ENCODE peak calls at places on chromosomes 5 and 9, in five cellular contexts. Y, O, T, E and C are unnamed samples.

GRCh38 chr9:36847781-36848673 is 186.0 kb downstream of the PAX5 start:
- DNase-seq in Y (no peak), O (no peak), T (no peak), E (no peak), C (no peak)

GRCh38 chr9:21590058-21590996 is 108.2 kb upstream of the IFNE start:
- DNase-seq in Y (no peak), O (no peak), T (no peak), E (no peak), C (no peak)

GRCh38 chr9:131464354-131465000 is 38.2 kb upstream of the POMT1 start:
- DNase-seq in Y (no peak), O (no peak), T (no peak), E (no peak), C (no peak)

GRCh38 chr5:5293029-5293428 is 129.4 kb upstream of the ICE1 start:
- DNase-seq in Y (no peak), O (no peak), T (no peak), E (no peak), C (no peak)

GRCh38 chr9:83346655-83347393 is 191.4 kb downstream of the FRMD3 start:
- DNase-seq in Y (no peak), O (no peak), T (no peak), E (no peak), C (no peak)

GRCh38 chr9:129242971-129243561 is 65.0 kb upstream of the IER5L start:
- DNase-seq in Y (peak), O (no peak), T (no peak), E (no peak), C (peak)

GRCh38 chr5:72749362-72749997 is 67.0 kb upstream of the TNPO1 start:
- DNase-seq in Y (no peak), O (no peak), T (no peak), E (no peak), C (no peak)

GRCh38 chr5:150642567-150642927 is 2.1 kb downstream of the SYNPO start:
- DNase-seq in Y (peak), O (no peak), T (no peak), E (no peak), C (peak)

GRCh38 chr5:123755587-123756324 is 243.8 kb downstream of the CSNK1G3 start:
- DNase-seq in Y (no peak), O (no peak), T (no peak), E (no peak), C (no peak)

GRCh38 chr5:135393229-135393628 is 5.8 kb downstream of the MACROH2A1 start:
- DNase-seq in Y (no peak), O (no peak), T (no peak), E (no peak), C (no peak)

GRCh38 chr5:1294839-1295649 is at the start of gene TERT:
- DNase-seq in Y (no peak), O (no peak), T (no peak), E (no peak), C (peak)

GRCh38 chr9:4197548-4197947 is 102.3 kb downstream of the GLIS3 start:
- DNase-seq in Y (no peak), O (no peak), T (peak), E (no peak), C (peak)

GRCh38 chr5:62931551-62931950 is 352.9 kb downstream of the LRRC70 start:
- DNase-seq in Y (no peak), O (no peak), T (no peak), E (no peak), C (no peak)

GRCh38 chr9:3191715-3192114 is 334.1 kb downstream of the RFX3 start:
- DNase-seq in Y (no peak), O (no peak), T (no peak), E (no peak), C (no peak)

GRCh38 chr5:31096238-31096865 is 97.1 kb upstream of the CDH6 start:
- DNase-seq in Y (no peak), O (no peak), T (no peak), E (no peak), C (no peak)

GRCh38 chr9:123041498-123041897 is 8.0 kb downstream of the GPR21 start:
- DNase-seq in Y (no peak), O (no peak), T (no peak), E (no peak), C (no peak)

GRCh38 chr5:134143431-134143830 is 28.9 kb downstream of the TCF7 start:
- DNase-seq in Y (no peak), O (no peak), T (no peak), E (no peak), C (no peak)

GRCh38 chr9:123131258-123131657 is 97.8 kb downstream of the GPR21 start:
- DNase-seq in Y (peak), O (no peak), T (no peak), E (no peak), C (no peak)

GRCh38 chr9:7298123-7298522 is 501.5 kb downstream of the DMAC1 start:
- DNase-seq in Y (no peak), O (no peak), T (peak), E (peak), C (no peak)

GRCh38 chr5:180606215-180606785 is 15.0 kb upstream of the SCGB3A1 start:
- DNase-seq in Y (no peak), O (no peak), T (no peak), E (no peak), C (no peak)

GRCh38 chr5:174553556-174553955 is 170.8 kb upstream of the MSX2 start:
- DNase-seq in Y (no peak), O (no peak), T (no peak), E (no peak), C (no peak)

GRCh38 chr5:67963789-67964519 is 251.6 kb upstream of the PIK3R1 start:
- DNase-seq in Y (no peak), O (no peak), T (no peak), E (no peak), C (no peak)

GRCh38 chr5:124278636-124279035 is 467.8 kb downstream of the ZNF608 start:
- DNase-seq in Y (no peak), O (no peak), T (no peak), E (no peak), C (no peak)

GRCh38 chr9:30774326-30774725 is 1610.1 kb upstream of the ACO1 start:
- DNase-seq in Y (no peak), O (no peak), T (peak), E (no peak), C (peak)

GRCh38 chr9:86407022-86407421 is 52.8 kb upstream of the TUT7 start:
- DNase-seq in Y (no peak), O (no peak), T (peak), E (no peak), C (no peak)

GRCh38 chr5:95823738-95824609 is 1.4 kb upstream of the GLRX start:
- DNase-seq in Y (peak), O (no peak), T (peak), E (no peak), C (peak)

GRCh38 chr9:124254261-124254682 is 3.5 kb upstream of the NEK6 start:
- DNase-seq in Y (no peak), O (no peak), T (peak), E (peak), C (no peak)

GRCh38 chr9:135075234-135076142 is 12.0 kb upstream of the OLFM1 start:
- DNase-seq in Y (no peak), O (peak), T (no peak), E (no peak), C (peak)